ENCODE peak calls at places on chromosomes 12 and 14, in five cellular contexts. V, M, H, J and A are unnamed samples.

GRCh38 chr12:127383281-127383680 is 883.7 kb upstream of the TMEM132C start:
- DNase-seq in V (no peak), M (peak), H (no peak), J (no peak), A (no peak)

GRCh38 chr12:85627584-85627983 is 208.6 kb downstream of the RASSF9 start:
- DNase-seq in V (peak), M (no peak), H (no peak), J (no peak), A (no peak)

GRCh38 chr14:28784262-28785021 is 17.9 kb downstream of the FOXG1 start:
- DNase-seq in V (no peak), M (no peak), H (no peak), J (no peak), A (no peak)

GRCh38 chr12:94802796-94803195 is 152.4 kb upstream of the TMCC3 start:
- DNase-seq in V (no peak), M (no peak), H (no peak), J (no peak), A (no peak)

GRCh38 chr14:24329736-24330135 is 5.1 kb downstream of the ADCY4 start:
- DNase-seq in V (no peak), M (no peak), H (no peak), J (peak), A (no peak)

GRCh38 chr12:3381059-3382047 is 109.7 kb upstream of the PRMT8 start:
- DNase-seq in V (no peak), M (no peak), H (peak), J (no peak), A (no peak)

GRCh38 chr12:124464062-124464461 is 103.3 kb downstream of the NCOR2 start:
- DNase-seq in V (peak), M (peak), H (no peak), J (no peak), A (no peak)

GRCh38 chr12:128449146-128449894 is 182.3 kb downstream of the TMEM132C start:
- DNase-seq in V (no peak), M (peak), H (no peak), J (no peak), A (no peak)

GRCh38 chr14:104687601-104688504 is 1.6 kb upstream of the INF2 start:
- DNase-seq in V (no peak), M (peak), H (no peak), J (peak), A (no peak)

GRCh38 chr12:91877461-91878230 is 268.0 kb downstream of the BTG1 start:
- DNase-seq in V (no peak), M (no peak), H (no peak), J (no peak), A (no peak)

GRCh38 chr12:98653866-98654493 is 8.9 kb downstream of the APAF1 start:
- DNase-seq in V (peak), M (peak), H (no peak), J (peak), A (peak)

GRCh38 chr14:75548544-75548943 is 26.3 kb downstream of the BATF start:
- DNase-seq in V (peak), M (no peak), H (no peak), J (peak), A (no peak)

GRCh38 chr12:57641699-57642442 is 8.9 kb upstream of the B4GALNT1 start:
- DNase-seq in V (no peak), M (no peak), H (no peak), J (no peak), A (no peak)

GRCh38 chr14:65819567-65819966 is 407.0 kb downstream of the FUT8 start:
- DNase-seq in V (no peak), M (no peak), H (no peak), J (no peak), A (no peak)

GRCh38 chr12:100593490-100593889 is 20.0 kb downstream of the GAS2L3 start:
- DNase-seq in V (no peak), M (peak), H (no peak), J (no peak), A (no peak)

GRCh38 chr12:119684730-119685129 is 16.8 kb downstream of the PRKAB1 start:
- DNase-seq in V (no peak), M (no peak), H (no peak), J (no peak), A (no peak)

GRCh38 chr12:68468036-68468435 is 135.9 kb upstream of the MDM1 start:
- DNase-seq in V (no peak), M (no peak), H (no peak), J (no peak), A (no peak)

GRCh38 chr12:13093850-13094225 is 9.6 kb downstream of the GSG1 start:
- DNase-seq in V (no peak), M (no peak), H (no peak), J (no peak), A (no peak)

GRCh38 chr12:95343461-95344230 is 126.0 kb downstream of the VEZT start:
- DNase-seq in V (no peak), M (no peak), H (no peak), J (no peak), A (no peak)

GRCh38 chr14:104746951-104747481 is 5.9 kb upstream of the SIVA1 start:
- DNase-seq in V (peak), M (peak), H (no peak), J (no peak), A (no peak)

GRCh38 chr12:6551496-6552139 is 4.2 kb downstream of the IFFO1 start:
- DNase-seq in V (peak), M (peak), H (no peak), J (no peak), A (no peak)

DNA sequence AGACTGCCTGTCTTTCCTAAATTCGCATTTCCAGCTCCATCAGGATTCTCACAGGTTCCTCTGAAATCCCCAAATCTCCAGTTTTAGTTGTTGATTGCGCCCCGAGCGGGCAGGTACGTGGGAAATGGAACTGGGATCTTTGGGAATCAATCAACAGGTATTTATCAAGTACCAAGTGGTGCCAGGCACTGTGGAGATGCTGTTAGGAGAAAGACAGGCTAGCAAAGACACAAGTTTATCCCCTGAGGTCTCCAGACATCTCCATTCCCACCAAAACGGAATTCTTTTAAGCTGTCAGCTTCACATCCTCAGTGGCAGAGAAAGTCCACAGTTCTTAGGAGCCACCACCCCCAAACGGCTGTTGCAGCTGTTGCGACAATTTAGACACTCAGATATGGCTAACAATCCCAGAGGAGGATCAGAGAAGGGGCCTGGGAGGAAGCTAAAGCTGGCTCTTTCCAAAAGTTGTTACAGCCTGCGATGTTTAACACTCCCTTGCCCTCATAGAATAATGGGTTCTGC is 1.8 kb upstream of the ATP5MC2 start:
- DNase-seq in V (no peak), M (no peak), H (no peak), J (no peak), A (no peak)
- H3K4me3 ChIP-seq in V (no peak), M (no peak), H (peak), J (no peak), A (peak)

DNA sequence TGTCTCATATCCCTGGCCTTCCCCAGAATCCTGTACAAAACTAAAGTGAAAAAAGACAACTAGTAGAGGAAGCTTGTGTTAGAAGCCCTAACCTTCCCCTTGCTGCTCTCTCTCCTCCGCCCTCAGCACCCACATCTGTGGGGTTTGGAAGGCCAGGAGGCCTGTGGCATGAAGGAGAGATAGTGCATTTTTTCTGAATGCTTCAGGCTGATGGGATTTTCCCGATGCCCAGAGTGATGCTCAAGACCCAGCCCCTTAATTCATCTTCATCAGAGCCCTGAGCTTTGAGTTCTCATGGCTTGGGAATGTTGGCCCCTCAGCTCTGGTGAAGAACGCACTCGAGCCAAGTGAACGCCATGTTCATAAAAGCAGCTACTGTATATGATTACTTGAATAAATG is 5.9 kb downstream of the FGF6 start:
- DNase-seq in V (no peak), M (no peak), H (no peak), J (peak), A (no peak)
- H2AK5ac ChIP-seq in V (no peak), M (no peak), H (no peak), J (no peak), A (no peak)

GRCh38 chr14:99286761-99287160 is 14.8 kb upstream of the BCL11B start:
- DNase-seq in V (no peak), M (no peak), H (no peak), J (no peak), A (no peak)
- H2AFZ ChIP-seq in V (no peak), M (no peak), H (no peak), J (no peak), A (no peak)

GRCh38 chr12:77485961-77486579 is 344.6 kb upstream of the NAV3 start:
- DNase-seq in V (no peak), M (no peak), H (no peak), J (no peak), A (peak)
- H3K4me3 ChIP-seq in V (no peak), M (no peak), H (no peak), J (no peak), A (no peak)